ENCODE peak calls at places on chromosomes 6 and 20, in five cellular contexts. K is upper lobe of right lung, N is GDM1, Y is MG63, T is OCI-M1. Q is an unnamed sample.

GRCh38 chr6:76633259-76633658 is 560.8 kb upstream of the IMPG1 start:
- DNase-seq in K (no peak), N (no peak), Y (peak), T (no peak), Q (no peak)

GRCh38 chr6:151293621-151294020 is 53.9 kb downstream of the AKAP12 start:
- DNase-seq in K (no peak), N (no peak), Y (no peak), T (no peak), Q (no peak)

GRCh38 chr6:56868687-56869086 is 86.2 kb upstream of the BEND6 start:
- DNase-seq in K (no peak), N (no peak), Y (no peak), T (peak), Q (no peak)

GRCh38 chr20:50415516-50416268 is 94.5 kb upstream of the PTPN1 start:
- DNase-seq in K (peak), N (no peak), Y (peak), T (no peak), Q (no peak)

GRCh38 chr6:33124947-33125346 is 49.2 kb downstream of the HLA-DPB1 start:
- DNase-seq in K (no peak), N (no peak), Y (no peak), T (no peak), Q (no peak)

GRCh38 chr6:9224539-9224938 is 789.2 kb upstream of the SLC35B3 start:
- DNase-seq in K (no peak), N (no peak), Y (no peak), T (no peak), Q (no peak)

GRCh38 chr6:46279874-46280273 is 109.1 kb upstream of the ENPP5 start:
- DNase-seq in K (no peak), N (no peak), Y (no peak), T (no peak), Q (no peak)

GRCh38 chr6:127832381-127832780 is 68.5 kb downstream of the THEMIS start:
- DNase-seq in K (no peak), N (no peak), Y (no peak), T (no peak), Q (no peak)

GRCh38 chr6:4301871-4302270 is 166.5 kb upstream of the ECI2 start:
- DNase-seq in K (no peak), N (no peak), Y (no peak), T (no peak), Q (no peak)

GRCh38 chr6:149897015-149897697 is 757 bp downstream of the RAET1E start:
- DNase-seq in K (peak), N (no peak), Y (peak), T (peak), Q (no peak)

Q was measured in KBM-7.